ENCODE peak calls at places on chromosomes 11 and 22, in eight cellular contexts. F, X, N, U, R, Z, O and C are unnamed samples.

GRCh38 chr11:78080818-78081495 is 1.3 kb upstream of the NDUFC2 start:
- DNase-seq in Z (no peak), R (no peak), F (peak), U (no peak), N (no peak), X (peak), O (no peak), C (no peak)

GRCh38 chr11:17351510-17352176 is at the start of gene NCR3LG1:
- DNase-seq in X (peak), N (peak), Z (no peak), F (no peak), U (no peak), R (peak), O (peak), C (peak)

GRCh38 chr11:29634248-29634647 is 382.6 kb downstream of the KCNA4 start:
- DNase-seq in Z (no peak), U (no peak), O (no peak), X (no peak), F (no peak), R (no peak), N (no peak), C (no peak)

GRCh38 chr11:19963697-19964340 is 196.5 kb downstream of the DBX1 start:
- DNase-seq in O (no peak), R (no peak), F (no peak), N (no peak), U (no peak), X (no peak), Z (no peak), C (no peak)

GRCh38 chr22:24950272-24950902 is 2.1 kb upstream of the KIAA1671 start:
- DNase-seq in O (peak), R (peak), X (no peak), F (no peak), U (no peak), Z (no peak), N (no peak), C (no peak)

GRCh38 chr11:103546236-103546635 is 437.0 kb downstream of the DYNC2H1 start:
- DNase-seq in Z (no peak), O (peak), F (no peak), X (peak), R (no peak), N (no peak), U (no peak), C (no peak)

GRCh38 chr11:12159351-12160099 is 49.1 kb downstream of the MICAL2 start:
- DNase-seq in F (peak), U (no peak), O (peak), X (peak), N (no peak), R (no peak), Z (no peak), C (no peak)

GRCh38 chr11:1490651-1491050 is 4.1 kb upstream of the MOB2 start:
- DNase-seq in F (no peak), N (no peak), R (no peak), X (no peak), Z (no peak), O (no peak), U (no peak), C (no peak)

GRCh38 chr11:70176940-70177689 is 26.0 kb upstream of the FADD start:
- DNase-seq in R (peak), N (no peak), Z (peak), X (peak), O (no peak), F (no peak), U (no peak), C (peak)

GRCh38 chr11:115580927-115581680 is 76.9 kb upstream of the CADM1 start:
- DNase-seq in U (no peak), X (no peak), Z (no peak), N (no peak), F (no peak), R (no peak), O (no peak), C (no peak)

GRCh38 chr11:115585361-115586024 is 81.3 kb upstream of the CADM1 start:
- DNase-seq in Z (no peak), F (no peak), R (no peak), N (no peak), X (no peak), U (no peak), O (no peak), C (no peak)

GRCh38 chr11:115580416-115580815 is 76.2 kb upstream of the CADM1 start:
- DNase-seq in O (no peak), Z (no peak), N (no peak), R (no peak), X (no peak), U (no peak), F (no peak), C (no peak)

GRCh38 chr11:115579181-115579825 is 75.1 kb upstream of the CADM1 start:
- DNase-seq in F (no peak), O (no peak), X (no peak), R (no peak), N (no peak), U (no peak), Z (no peak), C (no peak)

GRCh38 chr11:115581871-115582639 is 77.8 kb upstream of the CADM1 start:
- DNase-seq in Z (no peak), X (no peak), R (peak), U (no peak), N (no peak), O (no peak), F (no peak), C (no peak)
- TF ChIP-seq CTCF in Z (no peak), X (no peak), R (peak), U (no peak), N (no peak), O (no peak), F (peak), C (no peak)

GRCh38 chr11:81496566-81496965 is 1237.1 kb downstream of the FAM181B start:
- DNase-seq in X (no peak), O (no peak), F (no peak), N (no peak), Z (no peak), U (no peak), R (no peak), C (no peak)

GRCh38 chr11:81495699-81496292 is 1237.9 kb downstream of the FAM181B start:
- DNase-seq in O (no peak), X (no peak), U (no peak), R (no peak), N (no peak), Z (no peak), F (no peak), C (no peak)

GRCh38 chr11:81492923-81493445 is 1240.7 kb downstream of the FAM181B start:
- DNase-seq in U (no peak), X (no peak), N (no peak), O (no peak), R (no peak), F (no peak), Z (no peak), C (no peak)

GRCh38 chr11:81494431-81494830 is 1239.2 kb downstream of the FAM181B start:
- DNase-seq in R (no peak), X (no peak), F (no peak), N (no peak), O (no peak), U (no peak), Z (no peak), C (no peak)

DNA sequence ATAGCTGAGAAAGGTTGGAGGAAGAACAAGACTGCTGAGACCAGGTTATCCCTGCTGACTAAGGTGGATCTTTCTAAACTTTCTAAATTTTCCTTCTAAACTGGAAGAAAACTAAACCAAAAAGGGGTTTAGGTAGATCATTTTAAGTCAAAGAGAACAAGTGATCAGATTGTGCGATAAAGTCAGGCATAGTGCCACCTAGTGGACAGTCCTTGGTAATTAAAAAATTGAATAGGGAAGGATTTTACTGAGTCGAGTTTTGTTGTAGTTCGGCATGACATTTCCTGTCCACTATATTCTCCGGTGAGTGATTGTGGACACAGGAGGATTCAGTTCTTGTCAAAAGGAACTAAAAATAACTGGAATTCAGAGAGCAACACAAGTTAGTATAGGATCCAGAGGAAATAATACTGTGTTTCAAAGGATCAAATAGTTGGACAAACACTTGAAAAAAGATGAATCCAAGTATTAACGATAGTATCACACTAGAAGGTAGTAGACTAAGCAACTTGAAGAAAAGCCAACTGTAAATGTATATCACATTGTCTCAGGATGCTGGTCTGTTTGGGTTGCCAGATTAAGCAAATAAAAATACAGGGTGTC is 1236.4 kb downstream of the FAM181B start:
- DNase-seq in Z (peak), U (no peak), R (no peak), O (peak), N (no peak), X (peak), F (no peak), C (peak)
- TF ChIP-seq CTCF in Z (peak), U (peak), R (peak), O (peak), N (peak), X (peak), F (peak), C (peak)

GRCh38 chr11:67195971-67196418 is 70.3 kb upstream of the GRK2 start:
- DNase-seq in F (no peak), O (no peak), X (peak), R (no peak), U (no peak), Z (no peak), N (no peak), C (no peak)
- TF ChIP-seq CTCF in F (no peak), O (no peak), X (no peak), R (no peak), U (no peak), Z (no peak), N (no peak), C (no peak)

GRCh38 chr11:101436511-101437142 is 147.2 kb downstream of the TRPC6 start:
- DNase-seq in R (peak), O (peak), Z (peak), N (no peak), X (no peak), U (peak), F (no peak), C (no peak)

GRCh38 chr11:101442171-101442570 is 141.6 kb downstream of the TRPC6 start:
- DNase-seq in N (no peak), U (no peak), R (no peak), O (no peak), X (peak), Z (no peak), F (no peak), C (no peak)

GRCh38 chr11:101438126-101438525 is 145.7 kb downstream of the TRPC6 start:
- DNase-seq in Z (no peak), U (no peak), F (no peak), O (no peak), X (no peak), N (no peak), R (no peak), C (no peak)

GRCh38 chr11:101441747-101442146 is 142.1 kb downstream of the TRPC6 start:
- DNase-seq in Z (no peak), F (no peak), R (no peak), N (no peak), U (no peak), O (no peak), X (peak), C (no peak)

GRCh38 chr11:101439488-101439887 is 144.3 kb downstream of the TRPC6 start:
- DNase-seq in O (no peak), U (no peak), Z (no peak), X (no peak), F (no peak), N (no peak), R (no peak), C (no peak)
- TF ChIP-seq CTCF in O (no peak), U (no peak), Z (peak), X (no peak), F (no peak), N (no peak), R (peak), C (no peak)

GRCh38 chr22:23180301-23180892 is at the start of gene BCR:
- DNase-seq in Z (peak), O (peak), U (peak), X (no peak), F (no peak), R (no peak), N (no peak), C (peak)
- TF ChIP-seq CTCF in Z (no peak), O (no peak), U (no peak), X (peak), F (no peak), R (no peak), N (no peak), C (no peak)

GRCh38 chr22:47012589-47013365 is 250.3 kb downstream of the TBC1D22A start:
- DNase-seq in X (no peak), O (peak), Z (no peak), F (peak), R (no peak), N (peak), U (no peak), C (no peak)
- TF ChIP-seq CTCF in X (peak), O (no peak), Z (peak), F (peak), R (peak), N (no peak), U (peak), C (no peak)

DNA sequence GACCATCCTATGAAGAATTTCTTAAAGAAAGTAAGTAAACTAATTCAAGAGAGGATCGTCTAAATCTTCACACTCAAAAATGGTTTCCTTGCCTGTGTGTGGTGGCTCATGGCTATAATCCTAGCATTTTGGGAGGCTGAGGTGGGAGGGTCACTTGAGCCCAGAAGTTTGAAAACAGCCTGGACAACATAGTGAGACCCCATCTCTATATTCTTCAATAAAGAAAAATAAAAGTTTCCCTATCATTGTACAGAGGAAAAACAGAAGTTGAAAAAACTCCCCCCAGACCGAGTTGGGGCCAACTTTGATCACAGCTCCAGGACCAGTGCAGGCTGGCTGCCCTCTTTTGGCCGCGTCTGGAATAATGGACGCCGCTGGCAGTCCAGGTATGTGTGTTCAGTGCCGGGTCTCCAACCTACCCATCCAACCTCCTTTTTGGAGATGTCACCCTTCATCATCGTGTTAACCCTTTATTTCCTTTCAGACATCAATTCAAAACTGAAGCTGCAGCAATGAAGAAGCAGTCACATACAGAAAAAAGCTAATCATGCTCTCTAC is 3.0 kb downstream of the RPS25 start:
- DNase-seq in Z (no peak), X (no peak), R (no peak), N (no peak), O (peak), F (no peak), U (no peak), C (no peak)
- TF ChIP-seq CTCF in Z (peak), X (peak), R (peak), N (no peak), O (no peak), F (peak), U (no peak), C (no peak)

GRCh38 chr22:23859201-23859600 is 1.5 kb downstream of the SLC2A11 start:
- DNase-seq in O (no peak), F (no peak), Z (no peak), N (no peak), X (no peak), U (no peak), R (no peak), C (no peak)

GRCh38 chr22:23857606-23858483 is at the start of gene SLC2A11:
- DNase-seq in U (peak), Z (peak), X (peak), R (peak), F (peak), O (peak), N (peak), C (peak)

GRCh38 chr22:23862103-23862502 is 4.4 kb downstream of the SLC2A11 start:
- DNase-seq in Z (peak), F (no peak), O (peak), X (peak), R (peak), U (no peak), N (no peak), C (no peak)

GRCh38 chr22:23858484-23858815 is 775 bp downstream of the SLC2A11 start:
- DNase-seq in O (no peak), N (no peak), Z (no peak), U (no peak), X (no peak), R (no peak), F (no peak), C (no peak)

GRCh38 chr22:23856721-23857605 is 712 bp upstream of the SLC2A11 start:
- DNase-seq in X (peak), N (no peak), U (peak), F (peak), Z (no peak), R (peak), O (peak), C (peak)
- TF ChIP-seq CTCF in X (no peak), N (no peak), U (peak), F (peak), Z (no peak), R (peak), O (peak), C (no peak)

GRCh38 chr11:81963018-81963417 is 770.6 kb downstream of the FAM181B start:
- DNase-seq in X (no peak), O (no peak), N (no peak), U (no peak), F (no peak), Z (no peak), R (no peak), C (no peak)
- TF ChIP-seq CTCF in X (no peak), O (peak), N (no peak), U (peak), F (no peak), Z (no peak), R (peak), C (peak)